ENCODE peak calls at places on chromosomes 4 and X, in nine cellular contexts. One of them, this sample, is unnamed.

GRCh38 chr4:54041100-54041499 is 23.3 kb downstream of the CHIC2 start:
- DNase-seq in cardiac muscle cell: no peak
- DNase-seq in IMR-90: no peak
- DNase-seq in tibial nerve: no peak
- DNase-seq in CD8-positive, alpha-beta memory T cell: no peak
- DNase-seq in epithelial cell of esophagus: no peak
- DNase-seq in brain microvascular endothelial cell: no peak
- DNase-seq in small intestine: no peak
- DNase-seq in heart left ventricle: no peak
- DNase-seq in this sample: no peak

GRCh38 chr4:172546782-172547181 is 621.8 kb upstream of the GALNT7 start:
- DNase-seq in heart left ventricle: no peak
- DNase-seq in IMR-90: no peak
- DNase-seq in brain microvascular endothelial cell: no peak
- DNase-seq in epithelial cell of esophagus: no peak
- DNase-seq in cardiac muscle cell: no peak
- DNase-seq in tibial nerve: no peak
- DNase-seq in small intestine: no peak
- DNase-seq in CD8-positive, alpha-beta memory T cell: no peak
- DNase-seq in this sample: no peak

GRCh38 chr4:61517144-61517543 is 317.0 kb downstream of the ADGRL3 start:
- DNase-seq in CD8-positive, alpha-beta memory T cell: no peak
- DNase-seq in brain microvascular endothelial cell: no peak
- DNase-seq in heart left ventricle: no peak
- DNase-seq in small intestine: peak
- DNase-seq in tibial nerve: no peak
- DNase-seq in cardiac muscle cell: no peak
- DNase-seq in epithelial cell of esophagus: no peak
- DNase-seq in IMR-90: no peak
- DNase-seq in this sample: no peak

GRCh38 chr4:83252782-83253405 is 31.7 kb downstream of the COQ2 start:
- DNase-seq in heart left ventricle: peak
- DNase-seq in small intestine: peak
- DNase-seq in tibial nerve: no peak
- DNase-seq in brain microvascular endothelial cell: peak
- DNase-seq in epithelial cell of esophagus: peak
- DNase-seq in cardiac muscle cell: peak
- DNase-seq in CD8-positive, alpha-beta memory T cell: peak
- DNase-seq in IMR-90: peak
- DNase-seq in this sample: peak

GRCh38 chrX:150990910-150991309 is 7.8 kb downstream of the HMGB3 start:
- DNase-seq in small intestine: no peak
- DNase-seq in CD8-positive, alpha-beta memory T cell: no peak
- DNase-seq in IMR-90: no peak
- DNase-seq in cardiac muscle cell: no peak
- DNase-seq in epithelial cell of esophagus: no peak
- DNase-seq in heart left ventricle: no peak
- DNase-seq in tibial nerve: no peak
- DNase-seq in brain microvascular endothelial cell: no peak
- DNase-seq in this sample: no peak

GRCh38 chr4:83320548-83320947 is 14.1 kb downstream of the HPSE start:
- DNase-seq in small intestine: no peak
- DNase-seq in IMR-90: peak
- DNase-seq in heart left ventricle: peak
- DNase-seq in epithelial cell of esophagus: peak
- DNase-seq in brain microvascular endothelial cell: peak
- DNase-seq in cardiac muscle cell: peak
- DNase-seq in CD8-positive, alpha-beta memory T cell: no peak
- DNase-seq in tibial nerve: peak
- DNase-seq in this sample: peak

GRCh38 chrX:123184199-123184857 is at the start of gene GRIA3:
- DNase-seq in tibial nerve: no peak
- DNase-seq in brain microvascular endothelial cell: no peak
- DNase-seq in heart left ventricle: no peak
- DNase-seq in cardiac muscle cell: no peak
- DNase-seq in epithelial cell of esophagus: peak
- DNase-seq in IMR-90: no peak
- DNase-seq in small intestine: no peak
- DNase-seq in CD8-positive, alpha-beta memory T cell: no peak
- DNase-seq in this sample: peak

GRCh38 chr4:90069151-90069550 is 58.0 kb upstream of the CCSER1 start:
- DNase-seq in CD8-positive, alpha-beta memory T cell: no peak
- DNase-seq in epithelial cell of esophagus: peak
- DNase-seq in cardiac muscle cell: peak
- DNase-seq in IMR-90: peak
- DNase-seq in heart left ventricle: no peak
- DNase-seq in tibial nerve: no peak
- DNase-seq in brain microvascular endothelial cell: no peak
- DNase-seq in small intestine: peak
- DNase-seq in this sample: no peak

GRCh38 chr4:55336138-55337034 is 9.7 kb upstream of the SRD5A3 start:
- DNase-seq in tibial nerve: no peak
- DNase-seq in brain microvascular endothelial cell: no peak
- DNase-seq in epithelial cell of esophagus: no peak
- DNase-seq in heart left ventricle: no peak
- DNase-seq in CD8-positive, alpha-beta memory T cell: no peak
- DNase-seq in IMR-90: no peak
- DNase-seq in cardiac muscle cell: no peak
- DNase-seq in small intestine: no peak
- DNase-seq in this sample: no peak

GRCh38 chr4:95114521-95114920 is 356.8 kb downstream of the BMPR1B start:
- DNase-seq in brain microvascular endothelial cell: no peak
- DNase-seq in heart left ventricle: no peak
- DNase-seq in cardiac muscle cell: no peak
- DNase-seq in small intestine: no peak
- DNase-seq in CD8-positive, alpha-beta memory T cell: no peak
- DNase-seq in IMR-90: peak
- DNase-seq in tibial nerve: no peak
- DNase-seq in epithelial cell of esophagus: peak
- DNase-seq in this sample: no peak

GRCh38 chr4:46081674-46082073 is 42.2 kb downstream of the GABRG1 start:
- DNase-seq in epithelial cell of esophagus: no peak
- DNase-seq in heart left ventricle: no peak
- DNase-seq in CD8-positive, alpha-beta memory T cell: no peak
- DNase-seq in tibial nerve: no peak
- DNase-seq in brain microvascular endothelial cell: no peak
- DNase-seq in small intestine: no peak
- DNase-seq in IMR-90: no peak
- DNase-seq in cardiac muscle cell: no peak
- DNase-seq in this sample: no peak

DNA sequence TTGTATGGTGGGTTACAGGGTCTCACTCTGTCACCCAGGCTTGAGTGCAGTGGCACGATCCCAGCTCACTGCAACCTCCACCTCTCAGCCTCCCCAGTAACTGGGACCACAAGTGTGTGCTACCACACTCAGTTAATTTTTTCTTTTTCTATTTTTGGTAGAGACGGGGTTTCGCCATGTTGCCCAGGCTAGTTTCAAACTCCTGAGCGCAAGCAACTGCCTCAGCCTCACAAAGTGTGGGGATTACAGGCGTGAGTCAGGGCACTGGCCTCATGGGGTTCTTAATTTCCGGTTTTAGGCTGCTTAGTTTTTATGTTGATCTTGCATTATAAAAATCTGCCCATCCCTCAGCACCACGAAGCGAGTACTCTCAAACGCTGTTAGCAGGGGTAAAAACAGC is 6.7 kb downstream of the BCAP31 start:
- DNase-seq in tibial nerve: no peak
- DNase-seq in epithelial cell of esophagus: no peak
- DNase-seq in cardiac muscle cell: no peak
- DNase-seq in CD8-positive, alpha-beta memory T cell: no peak
- DNase-seq in IMR-90: no peak
- DNase-seq in small intestine: no peak
- DNase-seq in brain microvascular endothelial cell: no peak
- DNase-seq in heart left ventricle: no peak
- DNase-seq in this sample: no peak
- H3K4me3 ChIP-seq in tibial nerve: no peak
- H3K4me3 ChIP-seq in epithelial cell of esophagus: no peak
- H3K4me3 ChIP-seq in cardiac muscle cell: no peak
- H3K4me3 ChIP-seq in CD8-positive, alpha-beta memory T cell: no peak
- H3K4me3 ChIP-seq in IMR-90: no peak
- H3K4me3 ChIP-seq in small intestine: no peak
- H3K4me3 ChIP-seq in brain microvascular endothelial cell: no peak
- H3K4me3 ChIP-seq in heart left ventricle: no peak
- H3K4me3 ChIP-seq in this sample: no peak

GRCh38 chr4:40552536-40552935 is 77.1 kb downstream of the RBM47 start:
- DNase-seq in tibial nerve: no peak
- DNase-seq in small intestine: no peak
- DNase-seq in IMR-90: no peak
- DNase-seq in CD8-positive, alpha-beta memory T cell: no peak
- DNase-seq in cardiac muscle cell: peak
- DNase-seq in brain microvascular endothelial cell: no peak
- DNase-seq in heart left ventricle: no peak
- DNase-seq in epithelial cell of esophagus: peak
- DNase-seq in this sample: peak

GRCh38 chr4:40547446-40548132 is 82.1 kb downstream of the RBM47 start:
- DNase-seq in brain microvascular endothelial cell: no peak
- DNase-seq in heart left ventricle: no peak
- DNase-seq in epithelial cell of esophagus: no peak
- DNase-seq in cardiac muscle cell: no peak
- DNase-seq in tibial nerve: no peak
- DNase-seq in small intestine: no peak
- DNase-seq in IMR-90: no peak
- DNase-seq in CD8-positive, alpha-beta memory T cell: no peak
- DNase-seq in this sample: no peak

GRCh38 chr4:40553995-40554394 is 75.7 kb downstream of the RBM47 start:
- DNase-seq in small intestine: no peak
- DNase-seq in epithelial cell of esophagus: no peak
- DNase-seq in heart left ventricle: peak
- DNase-seq in tibial nerve: no peak
- DNase-seq in IMR-90: no peak
- DNase-seq in CD8-positive, alpha-beta memory T cell: no peak
- DNase-seq in brain microvascular endothelial cell: no peak
- DNase-seq in cardiac muscle cell: peak
- DNase-seq in this sample: no peak

GRCh38 chr4:40548256-40548655 is 81.4 kb downstream of the RBM47 start:
- DNase-seq in IMR-90: peak
- DNase-seq in heart left ventricle: no peak
- DNase-seq in cardiac muscle cell: peak
- DNase-seq in small intestine: no peak
- DNase-seq in brain microvascular endothelial cell: peak
- DNase-seq in CD8-positive, alpha-beta memory T cell: no peak
- DNase-seq in epithelial cell of esophagus: no peak
- DNase-seq in tibial nerve: no peak
- DNase-seq in this sample: no peak

DNA sequence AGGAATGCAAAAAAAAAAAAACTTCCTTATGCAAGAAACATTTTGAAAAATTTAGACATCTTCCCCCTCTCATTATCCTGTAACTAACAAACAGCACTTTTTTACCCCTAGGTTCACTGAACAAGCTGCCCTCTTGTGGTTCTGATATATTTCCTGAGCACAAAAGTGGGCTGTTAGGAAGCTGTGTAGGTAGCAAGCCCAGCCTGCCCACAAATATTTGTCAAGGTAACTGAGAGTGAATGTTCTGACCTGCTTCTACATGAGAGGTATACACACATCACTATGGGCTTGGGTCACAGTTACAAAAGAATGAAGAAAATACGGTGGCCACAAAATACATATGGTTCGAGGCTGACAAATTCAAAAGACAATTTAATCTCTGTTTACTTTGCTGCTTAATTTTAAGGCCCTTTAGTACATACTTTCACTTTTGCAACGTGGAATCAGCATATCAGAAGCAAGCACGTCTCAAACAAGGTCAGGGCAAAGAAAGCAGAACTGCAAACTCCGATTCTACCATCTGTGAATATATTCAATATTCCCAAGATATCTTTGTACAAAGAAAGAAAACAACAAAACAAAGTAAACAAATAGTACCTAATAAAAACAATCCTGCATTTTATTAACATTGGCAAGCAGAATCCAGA is 78.6 kb downstream of the RBM47 start:
- DNase-seq in heart left ventricle: no peak
- DNase-seq in CD8-positive, alpha-beta memory T cell: no peak
- DNase-seq in brain microvascular endothelial cell: peak
- DNase-seq in IMR-90: peak
- DNase-seq in epithelial cell of esophagus: peak
- DNase-seq in tibial nerve: no peak
- DNase-seq in cardiac muscle cell: peak
- DNase-seq in small intestine: peak
- DNase-seq in this sample: peak
- H3K4me3 ChIP-seq in heart left ventricle: peak
- H3K4me3 ChIP-seq in CD8-positive, alpha-beta memory T cell: peak
- H3K4me3 ChIP-seq in brain microvascular endothelial cell: no peak
- H3K4me3 ChIP-seq in IMR-90: peak
- H3K4me3 ChIP-seq in epithelial cell of esophagus: peak
- H3K4me3 ChIP-seq in tibial nerve: peak
- H3K4me3 ChIP-seq in cardiac muscle cell: no peak
- H3K4me3 ChIP-seq in small intestine: peak
- H3K4me3 ChIP-seq in this sample: peak

GRCh38 chrX:153925387-153925738 is 701 bp downstream of the ARHGAP4 start:
- DNase-seq in small intestine: no peak
- DNase-seq in IMR-90: no peak
- DNase-seq in epithelial cell of esophagus: no peak
- DNase-seq in brain microvascular endothelial cell: no peak
- DNase-seq in cardiac muscle cell: no peak
- DNase-seq in CD8-positive, alpha-beta memory T cell: no peak
- DNase-seq in tibial nerve: no peak
- DNase-seq in heart left ventricle: no peak
- DNase-seq in this sample: no peak
- H3K4me3 ChIP-seq in small intestine: peak
- H3K4me3 ChIP-seq in IMR-90: no peak
- H3K4me3 ChIP-seq in epithelial cell of esophagus: no peak
- H3K4me3 ChIP-seq in brain microvascular endothelial cell: no peak
- H3K4me3 ChIP-seq in cardiac muscle cell: no peak
- H3K4me3 ChIP-seq in CD8-positive, alpha-beta memory T cell: peak
- H3K4me3 ChIP-seq in tibial nerve: peak
- H3K4me3 ChIP-seq in heart left ventricle: peak
- H3K4me3 ChIP-seq in this sample: no peak

GRCh38 chr4:26648260-26648659 is 64.4 kb downstream of the TBC1D19 start:
- DNase-seq in brain microvascular endothelial cell: no peak
- DNase-seq in CD8-positive, alpha-beta memory T cell: no peak
- DNase-seq in epithelial cell of esophagus: peak
- DNase-seq in small intestine: no peak
- DNase-seq in cardiac muscle cell: no peak
- DNase-seq in tibial nerve: no peak
- DNase-seq in heart left ventricle: no peak
- DNase-seq in IMR-90: no peak
- DNase-seq in this sample: no peak
- H3K4me3 ChIP-seq in brain microvascular endothelial cell: no peak
- H3K4me3 ChIP-seq in CD8-positive, alpha-beta memory T cell: no peak
- H3K4me3 ChIP-seq in epithelial cell of esophagus: no peak
- H3K4me3 ChIP-seq in small intestine: no peak
- H3K4me3 ChIP-seq in cardiac muscle cell: no peak
- H3K4me3 ChIP-seq in tibial nerve: no peak
- H3K4me3 ChIP-seq in heart left ventricle: no peak
- H3K4me3 ChIP-seq in IMR-90: no peak
- H3K4me3 ChIP-seq in this sample: no peak